ENCODE peak calls at places on chromosomes 16 and 17, in five cellular contexts. G is HCT116, C is GM12878, N is H1, O is SK-N-SH. F is an unnamed sample.
A peak's percentile ranks its signal among the peaks of the same experiment; 100 is the strongest.

GRCh38 chr17:74873874-74874614 is 1.2 kb upstream of the FDXR start:
- DNase-seq in G (peak; percentile 71), C (no peak), N (no peak), O (peak; percentile 68), F (no peak)

GRCh38 chr17:32116937-32117336 is 25.4 kb upstream of the RHOT1 start:
- DNase-seq in G (no peak), C (no peak), N (no peak), O (no peak), F (no peak)

GRCh38 chr17:1764274-1764673 is 2.4 kb downstream of the SERPINF1 start:
- DNase-seq in G (no peak), C (no peak), N (no peak), O (no peak), F (no peak)

GRCh38 chr17:48636177-48637018 is 10.2 kb upstream of the HOXB9 start:
- DNase-seq in G (no peak), C (no peak), N (peak; percentile 85), O (peak; percentile 91), F (peak; percentile 86)

GRCh38 chr17:15269690-15270089 is 4.6 kb upstream of the PMP22 start:
- DNase-seq in G (no peak), C (no peak), N (no peak), O (no peak), F (no peak)

GRCh38 chr17:29664743-29665479 is 42.2 kb upstream of the CORO6 start:
- DNase-seq in G (peak; percentile 60), C (no peak), N (no peak), O (no peak), F (no peak)

GRCh38 chr17:66230918-66231543 is 1.8 kb upstream of the APOH start:
- DNase-seq in G (no peak), C (no peak), N (no peak), O (no peak), F (no peak)

GRCh38 chr16:21590791-21591190 is 8.6 kb upstream of the METTL9 start:
- DNase-seq in G (no peak), C (no peak), N (no peak), O (no peak), F (no peak)

GRCh38 chr17:44469676-44470075 is 33.5 kb downstream of the GPATCH8 start:
- DNase-seq in G (no peak), C (no peak), N (no peak), O (no peak), F (no peak)

GRCh38 chr16:11215935-11216556 is 40.0 kb downstream of the SOCS1 start:
- DNase-seq in G (no peak), C (no peak), N (no peak), O (no peak), F (no peak)

GRCh38 chr16:23354246-23354645 is 52.1 kb downstream of the SCNN1B start:
- DNase-seq in G (no peak), C (no peak), N (no peak), O (no peak), F (no peak)

GRCh38 chr16:1078579-1079021 is 6.1 kb downstream of the SSTR5 start:
- DNase-seq in G (no peak), C (no peak), N (no peak), O (no peak), F (peak; percentile 95)

GRCh38 chr16:825298-826061 is 24.9 kb upstream of the GNG13 start:
- DNase-seq in G (no peak), C (no peak), N (no peak), O (peak; percentile 77), F (no peak)

GRCh38 chr16:4415538-4416199 is 727 bp downstream of the CORO7 start:
- DNase-seq in G (no peak), C (no peak), N (no peak), O (peak; percentile 77), F (no peak)

GRCh38 chr17:54117452-54117851 is 294.7 kb downstream of the KIF2B start:
- DNase-seq in G (no peak), C (no peak), N (no peak), O (no peak), F (no peak)

GRCh38 chr16:87931504-87931903 is 4.8 kb downstream of the CA5A start:
- DNase-seq in G (no peak), C (no peak), N (no peak), O (peak; percentile 52), F (no peak)

GRCh38 chr17:28372203-28372944 is 880 bp downstream of the SARM1 start:
- DNase-seq in G (no peak), C (no peak), N (no peak), O (peak; percentile 67), F (no peak)

GRCh38 chr16:29665294-29666077 is 2.4 kb downstream of the SPN start:
- DNase-seq in G (no peak), C (no peak), N (no peak), O (no peak), F (no peak)

GRCh38 chr17:77372444-77373297 is 231.9 kb downstream of the SEC14L1 start:
- DNase-seq in G (no peak), C (no peak), N (peak; percentile 59), O (peak; percentile 98), F (no peak)

GRCh38 chr17:968812-969766 is 10.5 kb downstream of the NXN start:
- DNase-seq in G (peak; percentile 62), C (no peak), N (no peak), O (peak; percentile 34), F (no peak)

GRCh38 chr16:69105501-69106361 is at the start of gene HAS3:
- DNase-seq in G (peak; percentile 69), C (no peak), N (peak; percentile 64), O (peak; percentile 90), F (peak; percentile 83)

GRCh38 chr17:4566785-4567184 is 6.4 kb upstream of the GGT6 start:
- DNase-seq in G (peak; percentile 66), C (no peak), N (no peak), O (peak; percentile 81), F (peak; percentile 72)

GRCh38 chr16:11208916-11209665 is 46.9 kb downstream of the SOCS1 start:
- DNase-seq in G (no peak), C (peak; percentile 51), N (no peak), O (no peak), F (no peak)

GRCh38 chr16:53041196-53041977 is 11.3 kb downstream of the CHD9NB start:
- DNase-seq in G (no peak), C (no peak), N (no peak), O (no peak), F (peak; percentile 26)

GRCh38 chr17:73192894-73193701 is at the start of gene COG1:
- DNase-seq in G (peak; percentile 76), C (no peak), N (no peak), O (peak; percentile 100), F (peak; percentile 90)

GRCh38 chr17:73900516-73900915 is 256.3 kb upstream of the SDK2 start:
- DNase-seq in G (no peak), C (no peak), N (no peak), O (no peak), F (no peak)

GRCh38 chr17:48612854-48613691 is 2.0 kb downstream of the HOXB8 start:
- DNase-seq in G (no peak), C (no peak), N (no peak), O (peak; percentile 88), F (no peak)

GRCh38 chr16:85750021-85750826 is 672 bp downstream of the C16orf74 start:
- DNase-seq in G (no peak), C (no peak), N (no peak), O (peak; percentile 76), F (peak; percentile 84)

GRCh38 chr17:48241770-48242497 is 134.4 kb downstream of the SNX11 start:
- DNase-seq in G (no peak), C (no peak), N (no peak), O (no peak), F (no peak)

GRCh38 chr16:53809088-53809951 is 105.4 kb downstream of the FTO start:
- DNase-seq in G (no peak), C (no peak), N (no peak), O (no peak), F (no peak)

GRCh38 chr16:57471852-57472664 is 9.6 kb downstream of the POLR2C start:
- DNase-seq in G (no peak), C (no peak), N (no peak), O (peak; percentile 77), F (no peak)

GRCh38 chr16:86505899-86506864 is 4.1 kb upstream of the FOXF1 start:
- DNase-seq in G (no peak), C (no peak), N (no peak), O (no peak), F (no peak)

GRCh38 chr16:12317121-12317810 is 340.7 kb downstream of the SNX29 start:
- DNase-seq in G (no peak), C (no peak), N (no peak), O (no peak), F (no peak)

DNA sequence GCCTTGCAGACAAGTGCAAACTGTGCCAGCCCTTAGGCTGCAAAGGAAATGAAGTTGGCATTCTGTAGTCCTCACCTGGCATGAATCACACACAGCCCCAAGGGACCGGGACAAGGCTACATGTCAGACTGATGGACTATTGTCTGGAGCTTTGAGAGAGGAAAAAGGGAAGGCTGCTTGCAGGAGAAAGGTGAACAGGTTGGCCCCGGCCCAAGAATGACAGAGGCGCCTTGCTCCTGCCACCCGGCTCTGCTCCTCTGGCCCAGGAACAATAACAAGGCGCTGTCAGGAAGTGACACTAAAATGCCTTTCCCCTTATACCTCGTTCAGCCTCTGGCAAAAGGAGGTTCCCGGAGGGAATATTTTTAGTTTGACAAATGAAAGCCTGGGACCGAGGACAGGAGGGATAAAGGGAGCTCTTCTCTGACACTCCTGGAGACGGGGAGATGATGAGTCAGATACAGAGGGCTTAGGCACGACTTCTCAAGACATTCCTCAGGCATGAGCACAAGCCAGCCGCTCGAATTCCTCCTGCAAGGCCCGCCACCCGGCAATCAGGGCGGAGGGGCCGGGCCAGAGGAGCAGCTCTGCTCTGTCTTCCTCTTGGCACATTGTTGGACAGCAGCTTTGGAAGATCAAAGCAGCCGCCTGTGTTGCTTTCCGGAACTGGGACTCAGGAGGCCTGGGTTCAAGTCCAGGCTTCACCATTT is 105.8 kb downstream of the NOG start:
- DNase-seq in G (peak; percentile 98), C (no peak), N (peak; percentile 78), O (peak; percentile 38), F (peak; percentile 84)
- TF ChIP-seq JUND in G (peak; percentile 91), C (no peak), N (peak; percentile 78), O (peak; percentile 95), F (no peak)

GRCh38 chr16:83366228-83366627 is 441.6 kb upstream of the HSBP1 start:
- DNase-seq in G (no peak), C (no peak), N (no peak), O (no peak), F (no peak)

GRCh38 chr16:83363521-83363920 is 444.3 kb upstream of the HSBP1 start:
- DNase-seq in G (no peak), C (no peak), N (no peak), O (no peak), F (no peak)

GRCh38 chr16:83365166-83365565 is 442.6 kb upstream of the HSBP1 start:
- DNase-seq in G (no peak), C (no peak), N (no peak), O (no peak), F (no peak)
- TF ChIP-seq JUND in G (no peak), C (no peak), N (no peak), O (no peak), F (no peak)

GRCh38 chr17:36546418-36547093 is 1.8 kb downstream of the GGNBP2 start:
- DNase-seq in G (no peak), C (no peak), N (no peak), O (no peak), F (no peak)
- TF ChIP-seq JUND in G (no peak), C (no peak), N (no peak), O (no peak), F (no peak)

DNA sequence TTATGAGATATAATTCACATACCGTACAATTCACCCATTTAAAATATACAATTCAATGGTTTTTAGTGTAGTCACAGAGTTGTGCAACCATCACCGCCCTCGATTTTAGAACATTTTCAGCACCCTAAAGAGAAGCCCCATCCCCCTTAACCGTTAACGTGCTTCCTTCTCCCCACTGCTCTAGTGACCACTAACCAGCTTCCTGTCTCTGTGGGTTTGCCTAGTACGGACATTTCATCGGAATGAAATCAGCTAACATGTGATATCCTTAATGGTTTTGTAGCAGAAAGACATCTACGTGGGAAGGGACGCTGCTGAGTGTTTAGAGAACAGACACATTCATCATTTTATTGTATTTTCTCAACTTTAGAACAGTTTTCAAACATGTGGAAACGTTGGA is 80.8 kb upstream of the HSBP1 start:
- DNase-seq in G (no peak), C (no peak), N (no peak), O (no peak), F (no peak)
- TF ChIP-seq JUND in G (no peak), C (no peak), N (no peak), O (no peak), F (no peak)